ENCODE peak calls at places on chromosomes 1 and 21, in four cellular contexts. O is neural crest cell; Z is CD8-positive, alpha-beta T cell; V is DMS79 treated with DMSO at 0.1 percent for 48 hours. E is an unnamed sample.

GRCh38 chr1:31763671-31764306 is 351 bp downstream of the ADGRB2 start:
- DNase-seq in O (no peak), Z (no peak), V (no peak), E (no peak)

GRCh38 chr1:38000529-38001453 is 4.5 kb downstream of the FHL3 start:
- DNase-seq in O (no peak), Z (no peak), V (no peak), E (peak; percentile 68)

GRCh38 chr1:40017951-40018575 is 22.5 kb upstream of the CAP1 start:
- DNase-seq in O (no peak), Z (no peak), V (no peak), E (no peak)

GRCh38 chr1:64848812-64849211 is 103.9 kb downstream of the RAVER2 start:
- DNase-seq in O (no peak), Z (no peak), V (no peak), E (no peak)

GRCh38 chr1:10866314-10867091 is 70.1 kb upstream of the CASZ1 start:
- DNase-seq in O (peak; percentile 26), Z (no peak), V (peak; percentile 31), E (no peak)

GRCh38 chr1:238690415-238690814 is 696.0 kb upstream of the CHRM3 start:
- DNase-seq in O (no peak), Z (no peak), V (no peak), E (peak; percentile 17)

GRCh38 chr1:230317823-230318819 is 108.0 kb downstream of the PGBD5 start:
- DNase-seq in O (no peak), Z (no peak), V (no peak), E (no peak)

GRCh38 chr1:226643167-226643566 is 94.6 kb downstream of the STUM start:
- DNase-seq in O (no peak), Z (peak; percentile 67), V (no peak), E (no peak)

GRCh38 chr1:10599194-10599861 is 124.6 kb downstream of the PEX14 start:
- DNase-seq in O (no peak), Z (no peak), V (no peak), E (peak; percentile 36)

GRCh38 chr1:180918519-180918918 is 5.8 kb downstream of the KIAA1614 start:
- DNase-seq in O (no peak), Z (no peak), V (no peak), E (no peak)

GRCh38 chr1:8343464-8344001 is 25.6 kb downstream of the SLC45A1 start:
- DNase-seq in O (no peak), Z (no peak), V (no peak), E (peak; percentile 84)

GRCh38 chr1:210246447-210246846 is 13.9 kb downstream of the SERTAD4 start:
- DNase-seq in O (no peak), Z (no peak), V (no peak), E (no peak)

GRCh38 chr1:168190284-168190884 is 11.6 kb downstream of the TIPRL start:
- DNase-seq in O (no peak), Z (no peak), V (peak; percentile 79), E (no peak)

GRCh38 chr1:108646661-108647269 is 14.1 kb downstream of the HENMT1 start:
- DNase-seq in O (no peak), Z (peak; percentile 91), V (no peak), E (peak; percentile 83)

GRCh38 chr1:62906428-62906886 is 122.5 kb downstream of the ATG4C start:
- DNase-seq in O (peak; percentile 19), Z (no peak), V (no peak), E (no peak)

GRCh38 chr21:41582298-41582840 is 74.4 kb upstream of the TMPRSS2 start:
- DNase-seq in O (no peak), Z (no peak), V (no peak), E (no peak)

GRCh38 chr1:203858055-203858454 is 3.3 kb upstream of the SNRPE start:
- DNase-seq in O (no peak), Z (no peak), V (no peak), E (no peak)

GRCh38 chr21:45363921-45364463 is 41.0 kb upstream of the COL18A1 start:
- DNase-seq in O (no peak), Z (no peak), V (no peak), E (peak; percentile 96)

GRCh38 chr1:245197911-245198379 is 43.2 kb downstream of the KIF26B start:
- DNase-seq in O (no peak), Z (no peak), V (no peak), E (peak; percentile 39)

GRCh38 chr21:38223893-38224540 is 32.8 kb upstream of the KCNJ15 start:
- DNase-seq in O (no peak), Z (no peak), V (no peak), E (no peak)

GRCh38 chr1:106798991-106799390 is 257.5 kb upstream of the PRMT6 start:
- DNase-seq in O (no peak), Z (no peak), V (no peak), E (no peak)

GRCh38 chr1:158020877-158021630 is 27.6 kb downstream of the KIRREL1 start:
- DNase-seq in O (no peak), Z (no peak), V (no peak), E (no peak)

GRCh38 chr21:37878946-37879660 is 37.2 kb downstream of the KCNJ6 start:
- DNase-seq in O (no peak), Z (no peak), V (no peak), E (no peak)

GRCh38 chr1:89688607-89689006 is 55.7 kb downstream of the LRRC8C start:
- DNase-seq in O (no peak), Z (no peak), V (no peak), E (no peak)

GRCh38 chr1:176604461-176604860 is 141.5 kb downstream of the PAPPA2 start:
- DNase-seq in O (no peak), Z (no peak), V (no peak), E (no peak)

GRCh38 chr1:60573726-60574409 is 500.3 kb upstream of the C1orf87 start:
- DNase-seq in O (no peak), Z (no peak), V (no peak), E (peak; percentile 64)

GRCh38 chr1:168320805-168321577 is 40.3 kb downstream of the TBX19 start:
- DNase-seq in O (no peak), Z (no peak), V (no peak), E (peak; percentile 75)